ENCODE peak calls at places on chromosome 22, in ten cellular contexts. One of them, this sample, is unnamed.
A peak's percentile ranks its signal among the peaks of the same experiment; 100 is the strongest.

GRCh38 chr22:37248251-37248650 is 4.2 kb upstream of the RAC2 start:
- DNase-seq in fibroblast of pulmonary artery: no peak
- DNase-seq in stomach: no peak
- DNase-seq in HAP-1: no peak
- DNase-seq in mucosa of descending colon: peak; percentile 2
- DNase-seq in H7: no peak
- DNase-seq in IMR-90: no peak
- DNase-seq in Peyer's patch: no peak
- DNase-seq in Panc1: no peak
- DNase-seq in GM12865: no peak
- DNase-seq in this sample: no peak

GRCh38 chr22:36435516-36436415 is 45.7 kb downstream of the TXN2 start:
- DNase-seq in fibroblast of pulmonary artery: no peak
- DNase-seq in stomach: peak; percentile 82
- DNase-seq in HAP-1: no peak
- DNase-seq in mucosa of descending colon: peak; percentile 89
- DNase-seq in H7: peak; percentile 79
- DNase-seq in IMR-90: no peak
- DNase-seq in Peyer's patch: peak; percentile 74
- DNase-seq in Panc1: no peak
- DNase-seq in GM12865: peak; percentile 71
- DNase-seq in this sample: no peak

GRCh38 chr22:42880815-42881214 is 23.7 kb upstream of the ARFGAP3 start:
- DNase-seq in fibroblast of pulmonary artery: no peak
- DNase-seq in stomach: no peak
- DNase-seq in HAP-1: no peak
- DNase-seq in mucosa of descending colon: no peak
- DNase-seq in H7: peak; percentile 86
- DNase-seq in IMR-90: no peak
- DNase-seq in Peyer's patch: no peak
- DNase-seq in Panc1: no peak
- DNase-seq in GM12865: no peak
- DNase-seq in this sample: no peak

GRCh38 chr22:41966607-41967240 is 2.5 kb upstream of the SEPTIN3 start:
- DNase-seq in fibroblast of pulmonary artery: peak; percentile 86
- DNase-seq in stomach: peak; percentile 38
- DNase-seq in HAP-1: no peak
- DNase-seq in mucosa of descending colon: no peak
- DNase-seq in H7: peak; percentile 69
- DNase-seq in IMR-90: peak; percentile 88
- DNase-seq in Peyer's patch: peak; percentile 25
- DNase-seq in Panc1: peak; percentile 48
- DNase-seq in GM12865: peak; percentile 89
- DNase-seq in this sample: peak; percentile 68

GRCh38 chr22:42330953-42331525 is 60.6 kb upstream of the TCF20 start:
- DNase-seq in fibroblast of pulmonary artery: no peak
- DNase-seq in stomach: no peak
- DNase-seq in HAP-1: no peak
- DNase-seq in mucosa of descending colon: no peak
- DNase-seq in H7: no peak
- DNase-seq in IMR-90: no peak
- DNase-seq in Peyer's patch: no peak
- DNase-seq in Panc1: no peak
- DNase-seq in GM12865: peak; percentile 31
- DNase-seq in this sample: no peak

GRCh38 chr22:21650823-21651520 is 8.9 kb downstream of the SDF2L1 start:
- DNase-seq in fibroblast of pulmonary artery: no peak
- DNase-seq in stomach: no peak
- DNase-seq in HAP-1: no peak
- DNase-seq in mucosa of descending colon: no peak
- DNase-seq in H7: no peak
- DNase-seq in IMR-90: no peak
- DNase-seq in Peyer's patch: no peak
- DNase-seq in Panc1: no peak
- DNase-seq in GM12865: peak; percentile 37
- DNase-seq in this sample: no peak

GRCh38 chr22:26702906-26703830 is 45.8 kb downstream of the MIAT start:
- DNase-seq in fibroblast of pulmonary artery: no peak
- DNase-seq in stomach: no peak
- DNase-seq in HAP-1: no peak
- DNase-seq in mucosa of descending colon: no peak
- DNase-seq in H7: no peak
- DNase-seq in IMR-90: peak; percentile 90
- DNase-seq in Peyer's patch: no peak
- DNase-seq in Panc1: no peak
- DNase-seq in GM12865: no peak
- DNase-seq in this sample: no peak

GRCh38 chr22:36505998-36506635 is 723 bp downstream of the FOXRED2 start:
- DNase-seq in fibroblast of pulmonary artery: no peak
- DNase-seq in stomach: no peak
- DNase-seq in HAP-1: no peak
- DNase-seq in mucosa of descending colon: peak; percentile 66
- DNase-seq in H7: peak; percentile 72
- DNase-seq in IMR-90: no peak
- DNase-seq in Peyer's patch: no peak
- DNase-seq in Panc1: no peak
- DNase-seq in GM12865: no peak
- DNase-seq in this sample: no peak

GRCh38 chr22:30361916-30362631 is 5.3 kb downstream of the CCDC157 start:
- DNase-seq in fibroblast of pulmonary artery: no peak
- DNase-seq in stomach: no peak
- DNase-seq in HAP-1: no peak
- DNase-seq in mucosa of descending colon: no peak
- DNase-seq in H7: no peak
- DNase-seq in IMR-90: no peak
- DNase-seq in Peyer's patch: no peak
- DNase-seq in Panc1: no peak
- DNase-seq in GM12865: no peak
- DNase-seq in this sample: no peak

GRCh38 chr22:30354644-30355043 is 2.0 kb downstream of the SF3A1 start:
- DNase-seq in fibroblast of pulmonary artery: no peak
- DNase-seq in stomach: no peak
- DNase-seq in HAP-1: no peak
- DNase-seq in mucosa of descending colon: no peak
- DNase-seq in H7: no peak
- DNase-seq in IMR-90: no peak
- DNase-seq in Peyer's patch: no peak
- DNase-seq in Panc1: no peak
- DNase-seq in GM12865: no peak
- DNase-seq in this sample: no peak

GRCh38 chr22:30356392-30357230 is at the start of the genes CCDC157 and SF3A1:
- DNase-seq in fibroblast of pulmonary artery: peak; percentile 92
- DNase-seq in stomach: peak; percentile 88
- DNase-seq in HAP-1: peak; percentile 86
- DNase-seq in mucosa of descending colon: peak; percentile 92
- DNase-seq in H7: peak; percentile 98
- DNase-seq in IMR-90: peak; percentile 91
- DNase-seq in Peyer's patch: peak; percentile 86
- DNase-seq in Panc1: peak; percentile 10
- DNase-seq in GM12865: peak; percentile 95
- DNase-seq in this sample: peak; percentile 41

GRCh38 chr22:30362632-30363281 is 6.0 kb downstream of the CCDC157 start:
- DNase-seq in fibroblast of pulmonary artery: no peak
- DNase-seq in stomach: no peak
- DNase-seq in HAP-1: no peak
- DNase-seq in mucosa of descending colon: no peak
- DNase-seq in H7: peak; percentile 84
- DNase-seq in IMR-90: no peak
- DNase-seq in Peyer's patch: no peak
- DNase-seq in Panc1: no peak
- DNase-seq in GM12865: no peak
- DNase-seq in this sample: no peak

DNA sequence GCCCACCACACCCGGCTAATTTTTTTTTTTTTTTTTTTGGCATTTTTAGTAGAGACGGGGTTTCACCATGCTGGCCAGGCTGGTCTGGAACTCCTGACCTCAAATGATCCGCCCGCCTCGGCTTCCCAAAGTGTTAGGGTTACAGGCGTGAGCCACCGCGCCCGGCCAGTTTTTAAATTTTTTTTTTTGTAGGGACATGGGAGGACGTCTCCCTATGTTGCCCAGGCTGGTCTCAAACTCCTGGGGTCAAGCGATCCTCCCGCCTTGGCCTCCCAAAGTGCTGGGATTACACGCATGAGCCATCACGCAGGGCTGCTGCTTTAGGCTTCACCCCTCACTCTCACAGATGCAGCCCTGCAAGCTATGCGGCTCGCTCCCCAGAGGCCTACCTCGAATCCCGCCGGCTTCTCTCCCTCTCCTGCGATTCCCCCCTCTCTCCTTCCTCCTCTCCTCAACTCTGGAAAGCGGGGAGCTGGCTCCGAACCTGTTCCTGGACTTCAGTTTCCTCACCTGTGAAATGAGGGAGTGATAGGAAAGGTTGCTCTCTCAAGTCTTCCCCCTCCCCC is 926 bp downstream of the CCDC157 start:
- DNase-seq in fibroblast of pulmonary artery: no peak
- DNase-seq in stomach: no peak
- DNase-seq in HAP-1: no peak
- DNase-seq in mucosa of descending colon: no peak
- DNase-seq in H7: peak; percentile 65
- DNase-seq in IMR-90: no peak
- DNase-seq in Peyer's patch: no peak
- DNase-seq in Panc1: no peak
- DNase-seq in GM12865: no peak
- DNase-seq in this sample: no peak
- H3K4me3 ChIP-seq in fibroblast of pulmonary artery: peak overlapping the region; percentile 96
- H3K4me3 ChIP-seq in stomach: peak overlapping the region; percentile 63
- H3K4me3 ChIP-seq in HAP-1: peak overlapping the region; percentile 100
- H3K4me3 ChIP-seq in mucosa of descending colon: no peak overlapping the region
- H3K4me3 ChIP-seq in H7: peak overlapping the region; percentile 87
- H3K4me3 ChIP-seq in IMR-90: no peak overlapping the region
- H3K4me3 ChIP-seq in Peyer's patch: no peak overlapping the region
- H3K4me3 ChIP-seq in Panc1: peak overlapping the region; percentile 95
- H3K4me3 ChIP-seq in GM12865: no peak overlapping the region
- H3K4me3 ChIP-seq in this sample: peak overlapping the region; percentile 90

GRCh38 chr22:49934891-49935557 is 16.6 kb downstream of the CRELD2 start:
- DNase-seq in fibroblast of pulmonary artery: peak; percentile 62
- DNase-seq in stomach: peak; percentile 88
- DNase-seq in HAP-1: peak; percentile 20
- DNase-seq in mucosa of descending colon: peak; percentile 95
- DNase-seq in H7: peak; percentile 95
- DNase-seq in IMR-90: peak; percentile 39
- DNase-seq in Peyer's patch: peak; percentile 86
- DNase-seq in Panc1: no peak
- DNase-seq in GM12865: peak; percentile 86
- DNase-seq in this sample: no peak

GRCh38 chr22:49936018-49936972 is 17.9 kb downstream of the CRELD2 start:
- DNase-seq in fibroblast of pulmonary artery: peak; percentile 92
- DNase-seq in stomach: peak; percentile 95
- DNase-seq in HAP-1: peak; percentile 74
- DNase-seq in mucosa of descending colon: peak; percentile 96
- DNase-seq in H7: peak; percentile 94
- DNase-seq in IMR-90: peak; percentile 86
- DNase-seq in Peyer's patch: peak; percentile 90
- DNase-seq in Panc1: no peak
- DNase-seq in GM12865: peak; percentile 92
- DNase-seq in this sample: no peak

GRCh38 chr22:49935561-49935960 is 17.1 kb downstream of the CRELD2 start:
- DNase-seq in fibroblast of pulmonary artery: peak; percentile 54
- DNase-seq in stomach: no peak
- DNase-seq in HAP-1: no peak
- DNase-seq in mucosa of descending colon: no peak
- DNase-seq in H7: peak; percentile 92
- DNase-seq in IMR-90: no peak
- DNase-seq in Peyer's patch: no peak
- DNase-seq in Panc1: no peak
- DNase-seq in GM12865: no peak
- DNase-seq in this sample: no peak

GRCh38 chr22:49933236-49933921 is 14.9 kb downstream of the CRELD2 start:
- DNase-seq in fibroblast of pulmonary artery: no peak
- DNase-seq in stomach: peak; percentile 64
- DNase-seq in HAP-1: no peak
- DNase-seq in mucosa of descending colon: peak; percentile 68
- DNase-seq in H7: peak; percentile 48
- DNase-seq in IMR-90: no peak
- DNase-seq in Peyer's patch: no peak
- DNase-seq in Panc1: no peak
- DNase-seq in GM12865: no peak
- DNase-seq in this sample: no peak

DNA sequence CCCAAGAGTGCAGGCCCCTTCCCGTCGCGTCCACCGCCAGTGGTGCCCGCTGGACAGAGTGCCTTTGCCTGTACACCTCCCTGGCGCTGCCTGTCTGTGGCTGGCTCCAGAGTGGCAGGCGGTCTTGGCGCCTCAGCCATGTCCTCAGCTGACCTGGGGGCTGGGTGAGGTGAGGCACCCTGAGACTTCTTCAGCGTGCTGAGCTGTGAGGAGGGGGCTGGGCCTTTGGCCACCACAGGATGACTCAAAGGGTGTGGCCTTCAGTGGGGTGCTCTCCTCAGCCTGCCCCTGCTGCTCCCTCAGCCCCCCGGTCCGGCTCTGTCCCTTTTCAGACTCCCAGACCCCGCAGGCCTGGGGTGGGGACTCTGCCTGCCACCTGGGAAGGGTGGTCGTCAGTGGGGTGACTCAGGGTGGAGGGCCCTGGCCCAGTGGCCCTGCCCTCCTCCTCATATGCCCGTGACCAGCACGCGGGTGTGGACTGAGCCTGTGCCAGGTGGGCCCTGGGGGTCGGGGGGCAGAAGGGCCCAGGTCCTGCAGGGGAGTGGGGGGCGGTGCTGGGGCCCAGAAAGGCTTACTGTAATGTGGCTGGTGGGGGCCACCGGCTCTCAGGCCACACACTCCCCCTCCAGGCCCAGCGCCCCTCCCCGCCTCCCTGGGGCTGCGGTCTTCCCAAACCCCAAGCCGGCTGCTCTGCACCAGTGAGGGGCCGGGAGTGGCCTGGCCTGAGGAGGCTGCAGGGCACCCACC is 15.9 kb downstream of the CRELD2 start:
- DNase-seq in fibroblast of pulmonary artery: no peak
- DNase-seq in stomach: peak; percentile 83
- DNase-seq in HAP-1: no peak
- DNase-seq in mucosa of descending colon: peak; percentile 85
- DNase-seq in H7: peak; percentile 81
- DNase-seq in IMR-90: peak; percentile 12
- DNase-seq in Peyer's patch: peak; percentile 65
- DNase-seq in Panc1: no peak
- DNase-seq in GM12865: no peak
- DNase-seq in this sample: no peak
- H3K4me3 ChIP-seq in fibroblast of pulmonary artery: peak overlapping the region; percentile 39
- H3K4me3 ChIP-seq in stomach: peak overlapping the region; percentile 53
- H3K4me3 ChIP-seq in HAP-1: no peak overlapping the region
- H3K4me3 ChIP-seq in mucosa of descending colon: no peak overlapping the region
- H3K4me3 ChIP-seq in H7: peak overlapping the region; percentile 34
- H3K4me3 ChIP-seq in IMR-90: peak overlapping the region; percentile 30
- H3K4me3 ChIP-seq in Peyer's patch: peak overlapping the region; percentile 69
- H3K4me3 ChIP-seq in Panc1: peak overlapping the region; percentile 21
- H3K4me3 ChIP-seq in GM12865: peak overlapping the region; percentile 79
- H3K4me3 ChIP-seq in this sample: peak overlapping the region; percentile 56

DNA sequence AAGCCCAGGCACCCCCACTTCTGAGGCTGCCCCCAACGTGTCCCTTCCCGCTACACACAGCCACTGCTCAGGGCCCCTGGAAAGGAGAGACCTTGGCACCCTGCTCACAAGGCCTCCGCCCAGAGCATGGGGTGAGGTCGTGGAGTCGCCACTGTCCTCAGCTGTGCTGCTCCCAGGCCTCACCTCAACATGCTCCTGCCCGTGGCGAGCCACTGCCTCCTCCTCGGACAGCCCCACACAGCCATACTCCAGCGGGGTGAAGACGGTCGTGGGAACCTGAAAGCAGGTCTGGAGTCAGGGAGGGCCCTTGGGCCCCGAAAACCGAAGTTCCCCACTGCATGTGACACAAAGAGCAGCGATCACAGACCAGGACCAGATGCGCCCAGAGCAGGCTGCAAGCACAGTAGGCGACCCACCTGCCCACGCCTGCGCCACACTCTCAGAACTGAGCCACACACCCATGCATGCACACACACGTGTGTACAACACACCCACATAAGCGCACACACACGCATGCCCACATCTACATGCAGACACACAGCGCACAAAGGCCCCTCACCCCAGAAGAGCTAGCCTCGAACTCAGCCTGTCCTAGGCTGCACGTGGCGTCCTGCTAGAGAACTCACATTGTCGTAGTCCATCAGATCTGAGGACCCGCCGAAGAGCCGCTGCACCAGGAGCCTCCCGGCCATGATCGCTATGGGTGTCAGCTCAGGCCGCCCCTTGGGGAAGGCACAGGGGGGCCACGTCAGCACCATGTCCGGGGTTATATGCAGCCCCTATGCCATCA is 25.5 kb upstream of the GNB1L start:
- DNase-seq in fibroblast of pulmonary artery: no peak
- DNase-seq in stomach: no peak
- DNase-seq in HAP-1: no peak
- DNase-seq in mucosa of descending colon: no peak
- DNase-seq in H7: peak; percentile 72
- DNase-seq in IMR-90: no peak
- DNase-seq in Peyer's patch: no peak
- DNase-seq in Panc1: no peak
- DNase-seq in GM12865: no peak
- DNase-seq in this sample: no peak
- H3K4me3 ChIP-seq in fibroblast of pulmonary artery: no peak overlapping the region
- H3K4me3 ChIP-seq in stomach: no peak overlapping the region
- H3K4me3 ChIP-seq in HAP-1: peak overlapping the region; percentile 2
- H3K4me3 ChIP-seq in mucosa of descending colon: no peak overlapping the region
- H3K4me3 ChIP-seq in H7: no peak overlapping the region
- H3K4me3 ChIP-seq in IMR-90: no peak overlapping the region
- H3K4me3 ChIP-seq in Peyer's patch: no peak overlapping the region
- H3K4me3 ChIP-seq in Panc1: no peak overlapping the region
- H3K4me3 ChIP-seq in GM12865: no peak overlapping the region
- H3K4me3 ChIP-seq in this sample: no peak overlapping the region

GRCh38 chr22:48568736-48569330 is 1258.8 kb downstream of the BRD1 start:
- DNase-seq in fibroblast of pulmonary artery: no peak
- DNase-seq in stomach: no peak
- DNase-seq in HAP-1: no peak
- DNase-seq in mucosa of descending colon: peak; percentile 34
- DNase-seq in H7: no peak
- DNase-seq in IMR-90: no peak
- DNase-seq in Peyer's patch: no peak
- DNase-seq in Panc1: no peak
- DNase-seq in GM12865: no peak
- DNase-seq in this sample: no peak

GRCh38 chr22:48565901-48566501 is 1261.7 kb downstream of the BRD1 start:
- DNase-seq in fibroblast of pulmonary artery: no peak
- DNase-seq in stomach: no peak
- DNase-seq in HAP-1: no peak
- DNase-seq in mucosa of descending colon: no peak
- DNase-seq in H7: no peak
- DNase-seq in IMR-90: no peak
- DNase-seq in Peyer's patch: no peak
- DNase-seq in Panc1: no peak
- DNase-seq in GM12865: no peak
- DNase-seq in this sample: no peak

GRCh38 chr22:48569476-48570233 is 1258.0 kb downstream of the BRD1 start:
- DNase-seq in fibroblast of pulmonary artery: no peak
- DNase-seq in stomach: no peak
- DNase-seq in HAP-1: no peak
- DNase-seq in mucosa of descending colon: peak; percentile 42
- DNase-seq in H7: no peak
- DNase-seq in IMR-90: no peak
- DNase-seq in Peyer's patch: no peak
- DNase-seq in Panc1: no peak
- DNase-seq in GM12865: no peak
- DNase-seq in this sample: no peak

GRCh38 chr22:48566741-48567140 is 1260.9 kb downstream of the BRD1 start:
- DNase-seq in fibroblast of pulmonary artery: no peak
- DNase-seq in stomach: no peak
- DNase-seq in HAP-1: no peak
- DNase-seq in mucosa of descending colon: peak; percentile 12
- DNase-seq in H7: no peak
- DNase-seq in IMR-90: no peak
- DNase-seq in Peyer's patch: no peak
- DNase-seq in Panc1: no peak
- DNase-seq in GM12865: no peak
- DNase-seq in this sample: no peak

GRCh38 chr22:48567213-48567975 is 1260.3 kb downstream of the BRD1 start:
- DNase-seq in fibroblast of pulmonary artery: no peak
- DNase-seq in stomach: no peak
- DNase-seq in HAP-1: no peak
- DNase-seq in mucosa of descending colon: peak; percentile 17
- DNase-seq in H7: no peak
- DNase-seq in IMR-90: no peak
- DNase-seq in Peyer's patch: no peak
- DNase-seq in Panc1: no peak
- DNase-seq in GM12865: no peak
- DNase-seq in this sample: no peak
- H3K4me3 ChIP-seq in fibroblast of pulmonary artery: no peak overlapping the region
- H3K4me3 ChIP-seq in stomach: no peak overlapping the region
- H3K4me3 ChIP-seq in HAP-1: no peak overlapping the region
- H3K4me3 ChIP-seq in mucosa of descending colon: no peak overlapping the region
- H3K4me3 ChIP-seq in H7: no peak overlapping the region
- H3K4me3 ChIP-seq in IMR-90: no peak overlapping the region
- H3K4me3 ChIP-seq in Peyer's patch: no peak overlapping the region
- H3K4me3 ChIP-seq in Panc1: no peak overlapping the region
- H3K4me3 ChIP-seq in GM12865: no peak overlapping the region
- H3K4me3 ChIP-seq in this sample: no peak overlapping the region

This sample was measured in epithelial cell of proximal tubule.